ENCODE peak calls at places on chromosomes 2 and 18, in seven cellular contexts. One of them, this sample, is unnamed.

GRCh38 chr2:121529439-121530209 is 1.1 kb upstream of the RNU4ATAC start:
- DNase-seq in mucosa of descending colon: no peak
- DNase-seq in IMR-90: peak; percentile 40
- DNase-seq in fibroblast of pulmonary artery: peak; percentile 59
- DNase-seq in BE2C: peak; percentile 71
- DNase-seq in type B pancreatic cell: no peak
- DNase-seq in fibroblast of the aortic adventitia: peak; percentile 41
- DNase-seq in this sample: peak; percentile 59

GRCh38 chr2:142880275-142880674 is 2.8 kb downstream of the KYNU start:
- DNase-seq in fibroblast of the aortic adventitia: peak; percentile 75
- DNase-seq in mucosa of descending colon: no peak
- DNase-seq in fibroblast of pulmonary artery: peak; percentile 57
- DNase-seq in IMR-90: peak; percentile 92
- DNase-seq in BE2C: no peak
- DNase-seq in type B pancreatic cell: no peak
- DNase-seq in this sample: no peak

GRCh38 chr2:121386707-121387106 is 101.7 kb upstream of the TFCP2L1 start:
- DNase-seq in BE2C: no peak
- DNase-seq in fibroblast of the aortic adventitia: peak; percentile 34
- DNase-seq in mucosa of descending colon: no peak
- DNase-seq in IMR-90: peak; percentile 76
- DNase-seq in fibroblast of pulmonary artery: peak; percentile 55
- DNase-seq in type B pancreatic cell: no peak
- DNase-seq in this sample: no peak

GRCh38 chr18:49743296-49743567 is 70.1 kb downstream of the ACAA2 start:
- DNase-seq in BE2C: no peak
- DNase-seq in type B pancreatic cell: no peak
- DNase-seq in IMR-90: no peak
- DNase-seq in mucosa of descending colon: no peak
- DNase-seq in fibroblast of pulmonary artery: no peak
- DNase-seq in fibroblast of the aortic adventitia: peak; percentile 34
- DNase-seq in this sample: no peak

GRCh38 chr18:58394607-58395425 is 234.1 kb downstream of the ALPK2 start:
- DNase-seq in fibroblast of the aortic adventitia: peak; percentile 5
- DNase-seq in BE2C: no peak
- DNase-seq in type B pancreatic cell: no peak
- DNase-seq in mucosa of descending colon: no peak
- DNase-seq in fibroblast of pulmonary artery: no peak
- DNase-seq in IMR-90: peak; percentile 46
- DNase-seq in this sample: no peak

GRCh38 chr2:156896294-156896693 is 361.2 kb upstream of the GALNT5 start:
- DNase-seq in fibroblast of pulmonary artery: no peak
- DNase-seq in BE2C: no peak
- DNase-seq in IMR-90: peak; percentile 73
- DNase-seq in type B pancreatic cell: no peak
- DNase-seq in fibroblast of the aortic adventitia: no peak
- DNase-seq in mucosa of descending colon: no peak
- DNase-seq in this sample: no peak

GRCh38 chr18:25233582-25234362 is 118.2 kb downstream of the ZNF521 start:
- DNase-seq in mucosa of descending colon: no peak
- DNase-seq in type B pancreatic cell: no peak
- DNase-seq in fibroblast of pulmonary artery: peak; percentile 69
- DNase-seq in BE2C: no peak
- DNase-seq in IMR-90: peak; percentile 44
- DNase-seq in fibroblast of the aortic adventitia: peak; percentile 89
- DNase-seq in this sample: no peak

GRCh38 chr2:189204322-189204941 is 24.9 kb upstream of the COL5A2 start:
- DNase-seq in fibroblast of pulmonary artery: peak; percentile 39
- DNase-seq in BE2C: no peak
- DNase-seq in type B pancreatic cell: no peak
- DNase-seq in fibroblast of the aortic adventitia: peak; percentile 57
- DNase-seq in mucosa of descending colon: no peak
- DNase-seq in IMR-90: peak; percentile 67
- DNase-seq in this sample: peak; percentile 10

GRCh38 chr2:133326651-133327397 is 241.4 kb downstream of the NCKAP5 start:
- DNase-seq in fibroblast of pulmonary artery: peak; percentile 63
- DNase-seq in mucosa of descending colon: no peak
- DNase-seq in IMR-90: peak; percentile 98
- DNase-seq in type B pancreatic cell: no peak
- DNase-seq in BE2C: no peak
- DNase-seq in fibroblast of the aortic adventitia: peak; percentile 13
- DNase-seq in this sample: no peak

GRCh38 chr2:207092803-207093202 is 72.9 kb downstream of the KLF7 start:
- DNase-seq in mucosa of descending colon: no peak
- DNase-seq in BE2C: no peak
- DNase-seq in type B pancreatic cell: no peak
- DNase-seq in fibroblast of the aortic adventitia: no peak
- DNase-seq in IMR-90: no peak
- DNase-seq in fibroblast of pulmonary artery: peak; percentile 38
- DNase-seq in this sample: no peak

GRCh38 chr18:12679183-12679786 is 21.4 kb upstream of the SPIRE1 start:
- DNase-seq in type B pancreatic cell: no peak
- DNase-seq in BE2C: peak; percentile 27
- DNase-seq in fibroblast of pulmonary artery: peak; percentile 60
- DNase-seq in mucosa of descending colon: no peak
- DNase-seq in fibroblast of the aortic adventitia: peak; percentile 57
- DNase-seq in IMR-90: peak; percentile 42
- DNase-seq in this sample: no peak

GRCh38 chr2:120809151-120809550 is 73.5 kb downstream of the GLI2 start:
- DNase-seq in fibroblast of pulmonary artery: no peak
- DNase-seq in mucosa of descending colon: no peak
- DNase-seq in fibroblast of the aortic adventitia: no peak
- DNase-seq in BE2C: no peak
- DNase-seq in IMR-90: peak; percentile 54
- DNase-seq in type B pancreatic cell: no peak
- DNase-seq in this sample: no peak

GRCh38 chr2:36633470-36634092 is 35.6 kb upstream of the FEZ2 start:
- DNase-seq in type B pancreatic cell: no peak
- DNase-seq in BE2C: no peak
- DNase-seq in mucosa of descending colon: no peak
- DNase-seq in fibroblast of the aortic adventitia: no peak
- DNase-seq in fibroblast of pulmonary artery: no peak
- DNase-seq in IMR-90: peak; percentile 16
- DNase-seq in this sample: no peak

GRCh38 chr2:11242545-11243174 is 87.4 kb downstream of the SLC66A3 start:
- DNase-seq in fibroblast of pulmonary artery: no peak
- DNase-seq in mucosa of descending colon: no peak
- DNase-seq in BE2C: no peak
- DNase-seq in IMR-90: no peak
- DNase-seq in type B pancreatic cell: no peak
- DNase-seq in fibroblast of the aortic adventitia: no peak
- DNase-seq in this sample: no peak

GRCh38 chr2:30692829-30693265 is 114.4 kb downstream of the CAPN13 start:
- DNase-seq in BE2C: no peak
- DNase-seq in fibroblast of pulmonary artery: no peak
- DNase-seq in fibroblast of the aortic adventitia: no peak
- DNase-seq in IMR-90: no peak
- DNase-seq in mucosa of descending colon: no peak
- DNase-seq in type B pancreatic cell: peak; percentile 32
- DNase-seq in this sample: no peak

DNA sequence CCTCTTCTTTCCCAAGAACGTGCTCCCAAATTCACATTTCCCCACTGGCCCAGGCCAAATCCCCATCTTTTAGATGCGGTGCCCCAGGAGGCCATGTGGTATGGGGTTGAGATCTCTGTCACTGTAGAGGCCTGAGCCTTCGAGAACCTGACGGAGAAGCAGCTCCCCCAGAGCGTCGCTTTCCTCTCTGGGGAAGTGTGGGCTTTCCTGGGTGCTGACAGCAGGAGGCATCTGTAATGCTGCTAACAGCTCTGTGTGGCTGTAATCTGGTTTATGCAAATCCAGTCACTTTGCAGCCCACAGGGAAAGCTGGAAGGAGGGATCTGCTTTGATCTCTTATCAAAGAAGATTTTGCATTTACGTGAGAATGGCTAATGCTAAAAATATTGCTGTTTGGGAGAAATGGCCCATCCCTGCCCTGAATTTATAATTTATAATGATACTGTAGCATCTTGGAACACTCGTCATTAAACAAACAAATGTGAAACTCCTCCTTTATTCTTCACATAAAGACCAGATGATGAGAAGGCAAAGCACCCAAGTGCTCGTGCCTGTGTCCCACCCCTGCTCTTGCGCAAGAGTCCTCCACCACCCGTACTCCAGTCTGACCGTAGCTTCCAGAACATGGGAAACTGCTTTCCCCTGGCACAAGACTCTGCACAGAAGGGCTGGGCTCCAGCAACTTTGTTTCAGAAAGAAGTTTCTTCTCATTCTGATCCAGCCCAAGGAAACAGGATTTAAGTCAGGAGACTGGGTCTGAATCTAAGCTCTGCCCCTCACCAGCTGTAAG is 109.9 kb upstream of the EPC2 start:
- DNase-seq in IMR-90: no peak
- DNase-seq in type B pancreatic cell: no peak
- DNase-seq in fibroblast of pulmonary artery: peak; percentile 24
- DNase-seq in fibroblast of the aortic adventitia: peak; percentile 45
- DNase-seq in mucosa of descending colon: no peak
- DNase-seq in BE2C: no peak
- DNase-seq in this sample: no peak
- TF ChIP-seq CTCF in IMR-90: no peak
- TF ChIP-seq CTCF in type B pancreatic cell: no peak
- TF ChIP-seq CTCF in fibroblast of pulmonary artery: no peak
- TF ChIP-seq CTCF in fibroblast of the aortic adventitia: no peak
- TF ChIP-seq CTCF in mucosa of descending colon: no peak
- TF ChIP-seq CTCF in BE2C: no peak
- TF ChIP-seq CTCF in this sample: no peak

GRCh38 chr18:2573408-2573807 is 2.1 kb downstream of the NDC80 start:
- DNase-seq in mucosa of descending colon: no peak
- DNase-seq in fibroblast of pulmonary artery: no peak
- DNase-seq in type B pancreatic cell: no peak
- DNase-seq in IMR-90: no peak
- DNase-seq in BE2C: no peak
- DNase-seq in fibroblast of the aortic adventitia: no peak
- DNase-seq in this sample: no peak

GRCh38 chr18:2572144-2572682 is 856 bp downstream of the NDC80 start:
- DNase-seq in BE2C: no peak
- DNase-seq in fibroblast of pulmonary artery: no peak
- DNase-seq in fibroblast of the aortic adventitia: no peak
- DNase-seq in mucosa of descending colon: no peak
- DNase-seq in type B pancreatic cell: no peak
- DNase-seq in IMR-90: no peak
- DNase-seq in this sample: no peak

GRCh38 chr18:2571200-2572143 is at the start of the genes METTL4 and NDC80:
- DNase-seq in fibroblast of pulmonary artery: peak; percentile 92
- DNase-seq in type B pancreatic cell: peak; percentile 89
- DNase-seq in fibroblast of the aortic adventitia: peak; percentile 90
- DNase-seq in BE2C: peak; percentile 81
- DNase-seq in IMR-90: peak; percentile 86
- DNase-seq in mucosa of descending colon: peak; percentile 90
- DNase-seq in this sample: peak; percentile 89

GRCh38 chr18:2570772-2571199 is 519 bp downstream of the METTL4 start:
- DNase-seq in type B pancreatic cell: peak; percentile 75
- DNase-seq in IMR-90: peak; percentile 64
- DNase-seq in mucosa of descending colon: peak; percentile 82
- DNase-seq in fibroblast of the aortic adventitia: peak; percentile 72
- DNase-seq in BE2C: peak; percentile 44
- DNase-seq in fibroblast of pulmonary artery: peak; percentile 71
- DNase-seq in this sample: peak; percentile 77

DNA sequence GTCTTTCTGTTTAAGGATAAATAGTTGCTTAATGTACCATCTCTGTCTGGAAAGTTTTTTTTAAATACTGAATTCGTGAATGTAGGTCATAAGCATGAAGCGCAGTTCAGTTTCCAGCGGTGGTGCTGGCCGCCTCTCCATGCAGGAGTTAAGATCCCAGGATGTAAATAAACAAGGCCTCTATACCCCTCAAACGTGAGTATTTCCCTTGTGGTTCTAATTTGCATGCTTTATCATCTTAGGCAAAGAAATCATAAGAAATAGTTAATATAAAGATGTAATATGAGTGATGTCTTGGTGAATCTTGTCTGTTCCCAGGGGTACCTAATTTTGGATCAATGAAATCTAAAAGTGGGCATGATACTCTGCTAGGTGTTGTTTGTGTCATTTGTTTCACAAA is 1.5 kb downstream of the NDC80 start:
- DNase-seq in BE2C: no peak
- DNase-seq in mucosa of descending colon: no peak
- DNase-seq in type B pancreatic cell: no peak
- DNase-seq in fibroblast of pulmonary artery: peak; percentile 17
- DNase-seq in fibroblast of the aortic adventitia: no peak
- DNase-seq in IMR-90: no peak
- DNase-seq in this sample: no peak
- TF ChIP-seq CTCF in BE2C: no peak
- TF ChIP-seq CTCF in mucosa of descending colon: no peak
- TF ChIP-seq CTCF in type B pancreatic cell: no peak
- TF ChIP-seq CTCF in fibroblast of pulmonary artery: no peak
- TF ChIP-seq CTCF in fibroblast of the aortic adventitia: no peak
- TF ChIP-seq CTCF in IMR-90: no peak
- TF ChIP-seq CTCF in this sample: no peak

DNA sequence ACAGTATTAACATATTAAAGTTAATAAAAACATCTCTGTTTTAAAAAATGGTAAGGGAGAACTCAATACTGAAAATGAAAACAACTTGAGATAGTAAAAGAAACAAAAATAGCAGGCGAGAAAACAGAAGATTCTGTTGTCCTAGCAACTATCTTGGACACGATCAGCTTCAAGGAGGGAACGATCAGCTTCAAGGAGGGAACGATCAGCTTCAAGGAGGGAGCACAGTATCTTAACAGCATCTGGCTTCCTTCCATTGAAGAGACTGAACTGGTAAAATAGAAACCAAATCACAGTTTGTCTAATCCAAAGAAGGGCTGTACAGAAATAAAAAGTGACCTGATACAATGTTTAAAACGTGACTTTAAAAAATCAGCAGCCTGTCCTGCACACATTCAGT is 51.8 kb downstream of the NDUFA10 start:
- DNase-seq in type B pancreatic cell: no peak
- DNase-seq in BE2C: no peak
- DNase-seq in fibroblast of pulmonary artery: no peak
- DNase-seq in IMR-90: no peak
- DNase-seq in fibroblast of the aortic adventitia: no peak
- DNase-seq in mucosa of descending colon: no peak
- DNase-seq in this sample: no peak
- TF ChIP-seq CTCF in type B pancreatic cell: no peak
- TF ChIP-seq CTCF in BE2C: no peak
- TF ChIP-seq CTCF in fibroblast of pulmonary artery: no peak
- TF ChIP-seq CTCF in IMR-90: no peak
- TF ChIP-seq CTCF in fibroblast of the aortic adventitia: no peak
- TF ChIP-seq CTCF in mucosa of descending colon: no peak
- TF ChIP-seq CTCF in this sample: no peak

GRCh38 chr2:111923271-111923670 is 24.9 kb downstream of the MERTK start:
- DNase-seq in fibroblast of pulmonary artery: no peak
- DNase-seq in BE2C: no peak
- DNase-seq in fibroblast of the aortic adventitia: peak; percentile 55
- DNase-seq in type B pancreatic cell: peak; percentile 79
- DNase-seq in mucosa of descending colon: no peak
- DNase-seq in IMR-90: peak; percentile 74
- DNase-seq in this sample: no peak

GRCh38 chr2:111924617-111925107 is 26.3 kb downstream of the MERTK start:
- DNase-seq in fibroblast of pulmonary artery: no peak
- DNase-seq in mucosa of descending colon: no peak
- DNase-seq in BE2C: no peak
- DNase-seq in type B pancreatic cell: no peak
- DNase-seq in IMR-90: no peak
- DNase-seq in fibroblast of the aortic adventitia: no peak
- DNase-seq in this sample: no peak

GRCh38 chr2:111918383-111918806 is 20.0 kb downstream of the MERTK start:
- DNase-seq in mucosa of descending colon: no peak
- DNase-seq in type B pancreatic cell: no peak
- DNase-seq in fibroblast of the aortic adventitia: peak; percentile 97
- DNase-seq in fibroblast of pulmonary artery: peak; percentile 75
- DNase-seq in IMR-90: peak; percentile 97
- DNase-seq in BE2C: peak; percentile 70
- DNase-seq in this sample: no peak

GRCh38 chr2:111919362-111919761 is 21.0 kb downstream of the MERTK start:
- DNase-seq in fibroblast of the aortic adventitia: no peak
- DNase-seq in mucosa of descending colon: no peak
- DNase-seq in type B pancreatic cell: no peak
- DNase-seq in IMR-90: no peak
- DNase-seq in fibroblast of pulmonary artery: no peak
- DNase-seq in BE2C: no peak
- DNase-seq in this sample: no peak

GRCh38 chr2:111919794-111920608 is 21.6 kb downstream of the MERTK start:
- DNase-seq in IMR-90: no peak
- DNase-seq in BE2C: no peak
- DNase-seq in type B pancreatic cell: no peak
- DNase-seq in fibroblast of the aortic adventitia: no peak
- DNase-seq in mucosa of descending colon: peak; percentile 75
- DNase-seq in fibroblast of pulmonary artery: no peak
- DNase-seq in this sample: no peak
- TF ChIP-seq CTCF in IMR-90: no peak
- TF ChIP-seq CTCF in BE2C: no peak
- TF ChIP-seq CTCF in type B pancreatic cell: no peak
- TF ChIP-seq CTCF in fibroblast of the aortic adventitia: no peak
- TF ChIP-seq CTCF in mucosa of descending colon: no peak
- TF ChIP-seq CTCF in fibroblast of pulmonary artery: no peak
- TF ChIP-seq CTCF in this sample: no peak

This sample was measured in GM13976.